ENCODE peak calls at places on chromosome 4, in ten cellular contexts. E is MM.1S, O is HCT116, Q is sigmoid colon, Z is adrenal gland, K is heart left ventricle, H is BJ, P is OCI-LY7, A is spleen, B is cardiac muscle cell. F is an unnamed sample.

GRCh38 chr4:137124278-137124932 is 407.9 kb downstream of the PCDH18 start:
- DNase-seq in E (peak), O (peak), Q (no peak), Z (no peak), K (no peak), H (peak), P (peak), A (no peak), B (peak), F (no peak)

GRCh38 chr4:109649872-109650271 is 53.4 kb downstream of the CASP6 start:
- DNase-seq in E (no peak), O (no peak), Q (no peak), Z (no peak), K (no peak), H (no peak), P (peak), A (no peak), B (no peak), F (no peak)

GRCh38 chr4:110109455-110109854 is 89.0 kb downstream of the ELOVL6 start:
- DNase-seq in E (no peak), O (no peak), Q (no peak), Z (no peak), K (no peak), H (no peak), P (no peak), A (no peak), B (no peak), F (no peak)

GRCh38 chr4:81723927-81724587 is 252.3 kb upstream of the RASGEF1B start:
- DNase-seq in E (peak), O (no peak), Q (peak), Z (peak), K (no peak), H (no peak), P (peak), A (no peak), B (peak), F (no peak)

GRCh38 chr4:173446416-173446815 is 47.5 kb upstream of the SCRG1 start:
- DNase-seq in E (peak), O (no peak), Q (no peak), Z (no peak), K (no peak), H (no peak), P (no peak), A (no peak), B (no peak), F (no peak)

GRCh38 chr4:184440593-184441358 is 33.6 kb downstream of the IRF2 start:
- DNase-seq in E (no peak), O (no peak), Q (no peak), Z (no peak), K (no peak), H (no peak), P (no peak), A (no peak), B (no peak), F (no peak)

GRCh38 chr4:4675636-4676035 is 133.8 kb upstream of the STX18 start:
- DNase-seq in E (no peak), O (no peak), Q (peak), Z (no peak), K (no peak), H (no peak), P (no peak), A (no peak), B (no peak), F (no peak)

GRCh38 chr4:152540293-152540674 is 4.4 kb upstream of the FBXW7 start:
- DNase-seq in E (no peak), O (no peak), Q (no peak), Z (no peak), K (no peak), H (no peak), P (no peak), A (no peak), B (no peak), F (no peak)

GRCh38 chr4:151331276-151332042 is 6.1 kb upstream of the SH3D19 start:
- DNase-seq in E (peak), O (no peak), Q (no peak), Z (no peak), K (no peak), H (no peak), P (no peak), A (no peak), B (no peak), F (no peak)

GRCh38 chr4:86737244-86737643 is 111.9 kb downstream of the SLC10A6 start:
- DNase-seq in E (no peak), O (no peak), Q (no peak), Z (no peak), K (no peak), H (no peak), P (no peak), A (no peak), B (no peak), F (no peak)

GRCh38 chr4:105306158-105306781 is 159.6 kb downstream of the TET2 start:
- DNase-seq in E (peak), O (no peak), Q (no peak), Z (no peak), K (no peak), H (no peak), P (no peak), A (no peak), B (no peak), F (no peak)

GRCh38 chr4:112511294-112512118 is 4.5 kb downstream of the NEUROG2 start:
- DNase-seq in E (no peak), O (no peak), Q (no peak), Z (no peak), K (no peak), H (no peak), P (no peak), A (no peak), B (no peak), F (no peak)

GRCh38 chr4:38309471-38309870 is 349.3 kb downstream of the PTTG2 start:
- DNase-seq in E (no peak), O (no peak), Q (no peak), Z (no peak), K (no peak), H (no peak), P (no peak), A (no peak), B (no peak), F (no peak)

GRCh38 chr4:164293776-164294175 is 460.2 kb upstream of the SMIM31 start:
- DNase-seq in E (no peak), O (no peak), Q (no peak), Z (no peak), K (no peak), H (no peak), P (no peak), A (no peak), B (no peak), F (no peak)

GRCh38 chr4:8182858-8183725 is 16.0 kb upstream of the SH3TC1 start:
- DNase-seq in E (no peak), O (peak), Q (peak), Z (peak), K (peak), H (peak), P (no peak), A (peak), B (peak), F (no peak)

GRCh38 chr4:24637173-24637572 is 52.8 kb upstream of the DHX15 start:
- DNase-seq in E (no peak), O (no peak), Q (no peak), Z (no peak), K (no peak), H (no peak), P (no peak), A (no peak), B (no peak), F (no peak)

GRCh38 chr4:65399131-65399530 is 271.2 kb downstream of the EPHA5 start:
- DNase-seq in E (no peak), O (no peak), Q (no peak), Z (no peak), K (no peak), H (no peak), P (no peak), A (peak), B (no peak), F (peak)

GRCh38 chr4:143355540-143356217 is 19.0 kb downstream of the GAB1 start:
- DNase-seq in E (no peak), O (no peak), Q (no peak), Z (no peak), K (no peak), H (no peak), P (peak), A (no peak), B (peak), F (no peak)

GRCh38 chr4:113616443-113616842 is 145.1 kb downstream of the CAMK2D start:
- DNase-seq in E (no peak), O (no peak), Q (no peak), Z (no peak), K (no peak), H (no peak), P (no peak), A (no peak), B (no peak), F (no peak)

GRCh38 chr4:147863111-147863747 is 131.3 kb downstream of the ARHGAP10 start:
- DNase-seq in E (peak), O (no peak), Q (no peak), Z (no peak), K (no peak), H (no peak), P (no peak), A (no peak), B (peak), F (no peak)

GRCh38 chr4:4333265-4333706 is 43.2 kb downstream of the ZBTB49 start:
- DNase-seq in E (no peak), O (no peak), Q (peak), Z (peak), K (peak), H (peak), P (no peak), A (peak), B (peak), F (peak)

GRCh38 chr4:145061325-145061920 is 36.6 kb downstream of the ANAPC10 start:
- DNase-seq in E (peak), O (peak), Q (no peak), Z (no peak), K (no peak), H (no peak), P (peak), A (no peak), B (peak), F (no peak)
- TF ChIP-seq CTCF in E (peak), O (peak), Q (peak), Z (peak), K (peak), H (peak), P (peak), A (peak), B (peak), F (peak)

GRCh38 chr4:72909461-72909860 is 160.1 kb downstream of the COX18 start:
- DNase-seq in E (peak), O (no peak), Q (no peak), Z (no peak), K (no peak), H (no peak), P (peak), A (no peak), B (peak), F (no peak)
- TF ChIP-seq CTCF in E (peak), O (peak), Q (no peak), Z (no peak), K (peak), H (peak), P (peak), A (no peak), B (peak), F (peak)

GRCh38 chr4:155999743-156000142 is 46.1 kb upstream of the CTSO start:
- DNase-seq in E (no peak), O (peak), Q (no peak), Z (no peak), K (no peak), H (no peak), P (no peak), A (no peak), B (peak), F (no peak)
- TF ChIP-seq CTCF in E (no peak), O (no peak), Q (no peak), Z (no peak), K (peak), H (peak), P (peak), A (no peak), B (peak), F (peak)

GRCh38 chr4:100117749-100118148 is 72.5 kb downstream of the DDIT4L start:
- DNase-seq in E (no peak), O (no peak), Q (no peak), Z (no peak), K (no peak), H (no peak), P (no peak), A (no peak), B (peak), F (no peak)
- TF ChIP-seq CTCF in E (no peak), O (no peak), Q (no peak), Z (no peak), K (no peak), H (peak), P (no peak), A (no peak), B (peak), F (peak)

GRCh38 chr4:32136081-32136787 is 1416.1 kb downstream of the PCDH7 start:
- DNase-seq in E (no peak), O (no peak), Q (no peak), Z (no peak), K (no peak), H (no peak), P (no peak), A (no peak), B (no peak), F (no peak)
- TF ChIP-seq CTCF in E (no peak), O (peak), Q (no peak), Z (no peak), K (no peak), H (no peak), P (no peak), A (no peak), B (no peak), F (no peak)

F was measured in chondrocyte.